ENCODE peak calls at places on chromosomes 12 and 14, in five cellular contexts. M is adrenal gland, W is IMR-90, B is body of pancreas, D is A549. Y is an unnamed sample.

GRCh38 chr14:33986804-33987203 is 35.9 kb upstream of the EGLN3 start:
- DNase-seq in M (no peak), B (no peak), W (peak), D (peak), Y (no peak)

GRCh38 chr12:4653257-4653656 is 4.3 kb downstream of the NDUFA9 start:
- DNase-seq in B (no peak), M (no peak), W (no peak), D (no peak), Y (no peak)

GRCh38 chr14:83994020-83994419 is 1535.9 kb upstream of the FLRT2 start:
- DNase-seq in B (no peak), W (peak), D (no peak), M (no peak), Y (no peak)

GRCh38 chr14:75438486-75439080 is 10.8 kb downstream of the JDP2 start:
- DNase-seq in D (no peak), B (no peak), W (no peak), M (no peak), Y (no peak)

GRCh38 chr12:11228268-11228879 is 41.1 kb downstream of the PRB3 start:
- DNase-seq in W (peak), D (peak), B (peak), M (peak), Y (no peak)

GRCh38 chr14:103341250-103342129 is 7.5 kb downstream of the EIF5 start:
- DNase-seq in B (no peak), D (no peak), W (no peak), M (no peak), Y (no peak)

GRCh38 chr14:97523936-97524335 is 726.8 kb downstream of the VRK1 start:
- DNase-seq in D (peak), M (no peak), B (no peak), W (no peak), Y (no peak)

GRCh38 chr14:93114713-93115068 is 1.0 kb downstream of the ITPK1 start:
- DNase-seq in D (no peak), B (peak), M (no peak), W (no peak), Y (peak)

GRCh38 chr14:96106891-96107290 is 67.7 kb downstream of the C14orf132 start:
- DNase-seq in D (no peak), B (no peak), M (no peak), W (no peak), Y (no peak)

GRCh38 chr12:11621797-11622423 is 27.6 kb upstream of the ETV6 start:
- DNase-seq in B (no peak), M (peak), W (no peak), D (peak), Y (no peak)

GRCh38 chr12:53968214-53969127 is 4.5 kb upstream of the HOXC11 start:
- DNase-seq in M (no peak), B (no peak), W (no peak), D (no peak), Y (no peak)

GRCh38 chr14:63249112-63249511 is 44.9 kb downstream of the RHOJ start:
- DNase-seq in W (peak), B (no peak), M (no peak), D (no peak), Y (no peak)

GRCh38 chr12:54024581-54024980 is 3.7 kb upstream of the HOXC6 start:
- DNase-seq in W (no peak), D (no peak), B (no peak), M (peak), Y (no peak)

GRCh38 chr14:22185191-22185590 is 403.8 kb downstream of the DAD1 start:
- DNase-seq in M (no peak), W (peak), B (no peak), D (no peak), Y (no peak)

GRCh38 chr14:39641224-39641623 is 209.0 kb upstream of the FBXO33 start:
- DNase-seq in B (no peak), M (no peak), D (no peak), W (no peak), Y (no peak)

GRCh38 chr14:57464013-57464730 is 29.5 kb downstream of the CCDC198 start:
- DNase-seq in D (peak), M (no peak), W (no peak), B (no peak), Y (no peak)

GRCh38 chr12:54349658-54350057 is 14.6 kb downstream of the GPR84 start:
- DNase-seq in W (no peak), D (no peak), B (no peak), M (no peak), Y (no peak)

GRCh38 chr12:70243510-70244331 is 488 bp downstream of the CNOT2 start:
- DNase-seq in W (peak), D (peak), M (peak), B (peak), Y (peak)

GRCh38 chr14:60164404-60164716 is 838 bp downstream of the DHRS7 start:
- DNase-seq in M (no peak), D (no peak), B (no peak), W (no peak), Y (no peak)

GRCh38 chr12:50772470-50772869 is 8.6 kb downstream of the ATF1 start:
- DNase-seq in M (no peak), W (no peak), B (no peak), D (no peak), Y (no peak)

GRCh38 chr14:94373708-94374107 is 14.7 kb downstream of the SERPINA1 start:
- DNase-seq in B (no peak), D (peak), M (no peak), W (peak), Y (no peak)

GRCh38 chr12:118537481-118537917 is 161.1 kb downstream of the SUDS3 start:
- DNase-seq in W (no peak), M (peak), D (no peak), B (no peak), Y (no peak)

GRCh38 chr12:97946701-97947100 is 484.1 kb downstream of the RMST start:
- DNase-seq in B (no peak), W (no peak), M (no peak), D (no peak), Y (no peak)

GRCh38 chr12:49838973-49839633 is 3.8 kb downstream of the BCDIN3D start:
- DNase-seq in M (no peak), B (peak), W (peak), D (peak), Y (no peak)

GRCh38 chr12:118145113-118145797 is 9.3 kb downstream of the PEBP1 start:
- DNase-seq in B (no peak), M (no peak), D (no peak), W (no peak), Y (no peak)

GRCh38 chr12:89417246-89417977 is 65.1 kb upstream of the DUSP6 start:
- DNase-seq in D (peak), W (peak), B (no peak), M (no peak), Y (no peak)

GRCh38 chr12:131682511-131682895 is 28.4 kb upstream of the SFSWAP start:
- DNase-seq in W (no peak), M (no peak), D (no peak), B (no peak), Y (no peak)

GRCh38 chr12:123972448-123973401 is at the start of the genes CCDC92 and ZNF664:
- DNase-seq in D (peak), W (peak), B (peak), M (peak), Y (peak)
- TF ChIP-seq POLR2A in D (peak), W (peak), B (peak), M (peak), Y (peak)

GRCh38 chr12:94263905-94264655 is 115.7 kb downstream of the PLXNC1 start:
- DNase-seq in B (no peak), M (peak), W (no peak), D (no peak), Y (no peak)

GRCh38 chr12:94263011-94263786 is 114.8 kb downstream of the PLXNC1 start:
- DNase-seq in D (no peak), M (peak), W (no peak), B (no peak), Y (no peak)

GRCh38 chr12:94261781-94262180 is 113.4 kb downstream of the PLXNC1 start:
- DNase-seq in W (no peak), M (no peak), B (no peak), D (no peak), Y (no peak)

GRCh38 chr12:94261119-94261518 is 112.7 kb downstream of the PLXNC1 start:
- DNase-seq in W (no peak), D (no peak), B (no peak), M (peak), Y (no peak)

DNA sequence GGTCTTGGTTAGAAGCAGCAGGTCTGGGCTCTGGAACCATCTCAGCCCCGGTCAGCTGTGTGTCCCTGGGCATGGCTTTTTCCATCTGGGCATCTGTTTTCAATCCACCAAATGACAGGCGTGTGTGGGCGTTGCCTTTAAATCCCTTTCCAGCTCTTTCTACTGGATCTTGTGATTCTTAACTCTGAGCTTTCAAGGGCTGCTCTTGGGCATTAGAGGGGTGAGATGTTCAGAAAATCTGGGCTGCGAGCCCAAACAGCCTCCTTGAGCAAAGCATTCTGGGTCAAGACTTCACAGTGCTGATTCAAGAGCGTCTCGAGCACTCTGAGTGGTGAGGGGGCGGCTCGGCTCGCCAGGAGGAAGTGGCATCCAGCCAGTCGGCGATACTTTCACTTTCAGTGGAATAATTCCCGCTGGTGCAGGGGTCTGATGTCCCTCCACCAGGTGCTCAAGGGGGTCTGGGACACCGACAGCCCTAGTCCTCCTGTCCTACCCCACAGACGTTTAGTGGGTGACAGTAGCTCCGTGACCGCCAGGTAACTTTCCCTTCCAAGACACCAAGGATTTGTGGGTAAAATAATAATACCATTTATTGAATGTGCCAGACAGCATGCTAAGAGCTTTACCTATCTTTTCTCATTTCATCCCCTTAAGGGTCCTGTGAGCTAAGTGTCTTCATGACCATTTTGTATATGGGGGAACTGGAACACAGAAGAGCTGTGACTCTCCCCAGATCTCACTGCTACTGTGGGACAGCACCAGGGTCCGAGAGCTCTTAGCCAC is 114.0 kb downstream of the PLXNC1 start:
- DNase-seq in M (peak), D (peak), W (peak), B (peak), Y (peak)
- TF ChIP-seq POLR2A in M (no peak), D (no peak), W (no peak), B (no peak), Y (no peak)

DNA sequence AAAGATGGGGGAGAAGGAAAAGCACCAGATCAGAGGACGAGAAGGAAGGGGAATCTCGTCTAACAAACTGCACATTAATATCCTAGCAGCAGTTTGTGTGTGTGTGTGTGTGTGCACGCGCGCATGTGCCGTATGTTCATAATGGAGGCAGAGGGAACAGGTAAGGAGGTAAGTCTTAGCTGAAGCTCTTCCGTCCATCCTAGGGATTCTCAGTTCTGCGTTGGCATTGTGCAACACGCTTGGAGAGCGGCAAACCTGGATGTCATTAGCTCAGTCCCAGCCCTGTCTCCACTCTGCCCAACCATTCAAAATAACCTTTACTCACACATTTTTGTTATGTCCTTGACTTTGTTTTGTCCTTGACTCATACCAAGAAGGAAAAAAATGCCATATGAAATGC is 1.6 kb upstream of the C1R start:
- DNase-seq in B (no peak), D (no peak), M (peak), W (no peak), Y (no peak)
- TF ChIP-seq POLR2A in B (no peak), D (no peak), M (no peak), W (no peak), Y (no peak)

GRCh38 chr14:23555882-23556699 is at the start of gene THTPA:
- DNase-seq in M (peak), B (peak), D (peak), W (peak), Y (peak)
- TF ChIP-seq POLR2A in M (peak), B (peak), D (peak), W (peak), Y (peak)

DNA sequence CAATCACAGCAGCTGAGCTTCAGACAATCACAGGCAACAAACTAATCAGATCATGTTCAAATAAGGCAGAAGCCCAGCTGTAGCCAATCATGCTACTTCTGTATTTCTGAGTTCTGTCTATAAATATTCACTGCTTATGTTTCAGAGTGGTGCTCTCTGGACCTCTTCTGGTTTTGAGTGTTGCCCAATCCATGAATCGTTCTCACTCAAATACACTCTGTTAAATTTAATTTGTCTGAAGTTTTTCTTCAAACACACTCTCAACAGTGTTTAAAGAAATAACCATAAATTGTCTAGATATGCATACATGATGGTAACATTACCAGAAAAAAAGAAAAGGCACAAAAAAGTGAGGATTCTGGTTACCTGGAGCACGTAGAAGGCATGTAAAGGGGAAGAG is 77.9 kb upstream of the BBS10 start:
- DNase-seq in W (no peak), B (no peak), M (no peak), D (no peak), Y (no peak)
- TF ChIP-seq POLR2A in W (no peak), B (no peak), M (no peak), D (no peak), Y (no peak)

GRCh38 chr12:6570264-6570887 is 2.3 kb upstream of the NOP2 start:
- DNase-seq in D (peak), M (peak), B (peak), W (no peak), Y (peak)

GRCh38 chr12:6569786-6570185 is 1.7 kb upstream of the NOP2 start:
- DNase-seq in W (no peak), B (no peak), D (no peak), M (no peak), Y (no peak)

GRCh38 chr12:6569312-6569711 is 1.2 kb upstream of the NOP2 start:
- DNase-seq in B (no peak), W (no peak), M (no peak), D (no peak), Y (no peak)

GRCh38 chr12:6567112-6567680 is 895 bp downstream of the NOP2 start:
- DNase-seq in W (no peak), M (no peak), D (no peak), B (no peak), Y (no peak)

GRCh38 chr12:6567824-6568617 is at the start of gene NOP2:
- DNase-seq in W (peak), M (peak), D (peak), B (peak), Y (peak)
- TF ChIP-seq POLR2A in W (peak), M (peak), D (peak), B (peak), Y (peak)

DNA sequence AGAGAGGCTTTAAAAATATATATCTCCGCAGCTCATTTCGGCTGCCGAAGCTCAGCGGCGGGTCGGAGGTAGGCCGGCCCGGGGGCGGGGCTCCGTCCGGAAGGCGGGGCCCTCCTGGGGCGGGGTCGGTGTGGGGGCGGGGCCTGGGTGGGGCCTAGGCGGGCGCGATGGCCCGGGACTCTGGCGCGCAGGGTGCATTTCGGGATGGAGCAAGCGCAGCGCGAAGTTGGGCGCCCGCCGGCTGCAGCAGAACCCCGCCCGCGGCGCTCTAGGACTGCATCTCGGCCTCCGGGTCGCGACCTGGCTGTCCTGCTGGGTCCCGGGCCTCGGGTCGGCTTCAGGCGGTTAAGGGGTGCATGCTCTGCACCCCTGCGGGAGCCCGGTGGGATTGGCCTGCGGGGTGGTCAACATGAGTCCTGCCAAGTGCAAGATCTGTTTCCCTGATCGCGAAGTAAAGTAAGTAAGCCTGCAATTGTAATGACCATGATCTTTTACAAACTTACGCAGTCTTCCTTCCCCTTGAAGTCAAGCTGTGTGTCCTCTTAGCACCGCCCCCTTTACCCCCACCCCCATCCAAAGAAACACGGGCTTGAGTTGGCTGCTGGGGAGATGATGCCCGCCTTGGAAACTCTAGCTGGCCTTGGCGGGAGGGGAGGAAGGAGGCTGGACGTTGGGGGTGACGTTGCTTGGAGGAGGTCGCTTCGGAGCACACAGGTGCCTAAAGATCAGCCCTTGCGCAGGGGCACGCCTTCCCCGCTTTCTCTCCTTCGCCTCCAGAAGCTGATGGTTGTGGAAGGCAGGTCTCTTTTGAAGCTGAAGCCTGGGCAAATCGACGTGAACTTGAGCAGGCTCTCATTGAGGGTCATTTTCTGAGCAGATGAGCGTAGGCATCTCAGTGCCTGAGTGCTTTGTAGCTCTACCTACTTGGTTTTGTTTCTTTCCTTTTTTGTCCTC is 38.4 kb downstream of the ACACB start:
- DNase-seq in W (peak), D (peak), B (peak), M (peak), Y (peak)
- TF ChIP-seq POLR2A in W (no peak), D (peak), B (peak), M (peak), Y (peak)

GRCh38 chr12:28162697-28163096 is 27.6 kb upstream of the CCDC91 start:
- DNase-seq in B (no peak), M (no peak), W (no peak), D (no peak), Y (no peak)
- TF ChIP-seq POLR2A in B (no peak), M (no peak), W (no peak), D (no peak), Y (no peak)

DNA sequence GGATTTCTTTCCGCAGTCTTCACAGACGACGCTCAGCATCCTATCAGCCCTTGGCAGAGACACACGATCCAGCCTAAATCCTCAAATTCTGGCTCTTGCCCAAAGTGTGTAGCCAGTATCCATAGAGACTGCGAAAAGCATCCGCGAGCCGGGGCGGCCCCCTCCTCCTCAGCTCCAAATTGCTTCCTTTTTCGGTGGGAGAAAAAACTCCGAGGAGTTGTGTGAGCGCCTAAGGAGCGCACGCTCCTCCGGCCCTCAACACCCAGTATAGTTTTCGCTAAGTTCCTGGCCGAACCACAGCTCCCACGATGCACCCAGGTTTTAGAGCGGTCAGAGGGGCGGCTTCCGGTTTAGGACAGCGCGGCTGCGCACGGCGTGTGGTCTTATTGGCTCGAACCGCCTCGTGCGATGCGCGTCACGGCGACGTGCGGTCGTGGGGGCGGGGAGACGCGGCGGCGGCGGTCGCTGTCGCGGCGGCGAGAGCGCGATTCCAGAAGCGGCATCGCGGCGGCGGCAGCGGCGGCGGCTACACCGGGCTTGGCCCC is at the start of gene ADIPOR2:
- DNase-seq in B (peak), W (peak), M (peak), D (peak), Y (peak)
- TF ChIP-seq POLR2A in B (peak), W (peak), M (peak), D (peak), Y (peak)